ENCODE peak calls at places on chromosomes 2 and 18, in six cellular contexts. C, Y, F, G, S and P are unnamed samples.

GRCh38 chr2:29113891-29114321 is 1.3 kb upstream of the CLIP4 start:
- DNase-seq in C (peak), Y (no peak), F (no peak), G (no peak), S (no peak), P (no peak)

GRCh38 chr18:21004721-21005120 is 106.9 kb downstream of the ROCK1 start:
- DNase-seq in C (peak), Y (peak), F (no peak), G (no peak), S (no peak), P (no peak)

GRCh38 chr2:223096571-223096970 is 44.6 kb downstream of the KCNE4 start:
- DNase-seq in C (no peak), Y (no peak), F (no peak), G (no peak), S (no peak), P (no peak)

GRCh38 chr2:73267008-73267407 is 17.3 kb downstream of the FBXO41 start:
- DNase-seq in C (no peak), Y (no peak), F (no peak), G (no peak), S (no peak), P (no peak)

GRCh38 chr2:187890690-187891089 is 336.5 kb upstream of the TFPI start:
- DNase-seq in C (no peak), Y (no peak), F (no peak), G (no peak), S (no peak), P (no peak)

GRCh38 chr18:23862071-23862470 is 152.5 kb upstream of the TTC39C start:
- DNase-seq in C (peak), Y (no peak), F (no peak), G (no peak), S (no peak), P (no peak)

GRCh38 chr18:40534748-40535147 is 1420.3 kb upstream of the PIK3C3 start:
- DNase-seq in C (no peak), Y (no peak), F (no peak), G (no peak), S (no peak), P (no peak)

GRCh38 chr2:79085382-79085781 is 2.4 kb downstream of the REG1B start:
- DNase-seq in C (no peak), Y (no peak), F (no peak), G (no peak), S (no peak), P (no peak)

GRCh38 chr18:50451100-50451842 is 76.4 kb downstream of the SKA1 start:
- DNase-seq in C (no peak), Y (no peak), F (no peak), G (no peak), S (no peak), P (no peak)